ENCODE peak calls at places on chromosome 18, in ten cellular contexts. C is memory B cell; R is posterior vena cava; I is stimulated activated CD4-positive, alpha-beta T cell treated with anti-CD3 and anti-CD28 coated beads, Interleukin-4, amount 100 ng/mL, for 48 hours; W is EL; A is activated naive CD4-positive, alpha-beta T cell treated with anti-CD3 and anti-CD28 coated beads for 36 hours; D is activated T-cell treated with anti-CD3 and anti-CD28 coated beads for 24 hours; M is 8988T; S is fibroblast of villous mesenchyme; K is B cell. U is an unnamed sample.

GRCh38 chr18:55266981-55267380 is 307.7 kb upstream of the CCDC68 start:
- DNase-seq in K (no peak), I (no peak), D (no peak), M (no peak), A (no peak), W (no peak), C (no peak), R (no peak), S (no peak), U (no peak)

GRCh38 chr18:56298935-56299334 is 339.5 kb downstream of the TXNL1 start:
- DNase-seq in R (no peak), W (peak), K (no peak), C (no peak), M (no peak), D (no peak), S (no peak), I (no peak), A (no peak), U (no peak)

GRCh38 chr18:23133860-23134779 is 1.2 kb upstream of the CABLES1 start:
- DNase-seq in K (peak), R (peak), S (no peak), A (peak), M (peak), W (no peak), D (no peak), I (peak), C (peak), U (no peak)

GRCh38 chr18:63683890-63684289 is 18.9 kb upstream of the SERPINB11 start:
- DNase-seq in S (no peak), D (no peak), K (no peak), R (no peak), W (no peak), A (no peak), M (no peak), I (no peak), C (no peak), U (no peak)

GRCh38 chr18:28766721-28767120 is 589.8 kb upstream of the CDH2 start:
- DNase-seq in S (peak), D (no peak), M (no peak), I (no peak), K (no peak), C (no peak), A (no peak), W (no peak), R (no peak), U (no peak)

GRCh38 chr18:47151457-47151856 is 1.2 kb upstream of the HDHD2 start:
- DNase-seq in D (no peak), R (no peak), I (no peak), C (no peak), S (no peak), W (no peak), K (no peak), A (no peak), M (no peak), U (no peak)

GRCh38 chr18:3305933-3306332 is 44.0 kb downstream of the MYL12B start:
- DNase-seq in I (no peak), A (no peak), K (no peak), R (no peak), M (no peak), C (no peak), S (peak), D (no peak), W (peak), U (no peak)

GRCh38 chr18:76416935-76417334 is 78.1 kb downstream of the ZNF516 start:
- DNase-seq in I (no peak), S (peak), M (no peak), A (no peak), D (no peak), K (no peak), C (no peak), R (no peak), W (no peak), U (no peak)

GRCh38 chr18:2901405-2901989 is 54.7 kb downstream of the EMILIN2 start:
- DNase-seq in D (no peak), I (no peak), R (peak), C (no peak), W (no peak), M (no peak), K (no peak), A (no peak), S (peak), U (no peak)

GRCh38 chr18:49862656-49863385 is 49.5 kb upstream of the ACAA2 start:
- DNase-seq in W (no peak), I (no peak), S (no peak), K (no peak), R (no peak), C (no peak), D (no peak), M (no peak), A (no peak), U (no peak)

GRCh38 chr18:2978208-2978607 is 34.7 kb downstream of the LPIN2 start:
- DNase-seq in D (no peak), R (no peak), K (no peak), M (no peak), W (peak), S (peak), I (no peak), A (no peak), C (no peak), U (no peak)

GRCh38 chr18:4455113-4455811 is at the start of gene DLGAP1:
- DNase-seq in I (no peak), K (peak), C (no peak), M (peak), S (peak), R (peak), A (no peak), D (no peak), W (no peak), U (no peak)

GRCh38 chr18:27184115-27185024 is 738 bp downstream of the CHST9 start:
- DNase-seq in K (no peak), D (no peak), I (no peak), R (peak), C (no peak), W (no peak), A (no peak), M (peak), S (no peak), U (no peak)

GRCh38 chr18:42053188-42053781 is 98.3 kb downstream of the PIK3C3 start:
- DNase-seq in A (peak), W (peak), M (no peak), C (peak), I (peak), K (peak), R (no peak), D (peak), S (peak), U (no peak)

GRCh38 chr18:28961669-28962228 is 784.8 kb upstream of the CDH2 start:
- DNase-seq in K (no peak), S (peak), R (no peak), A (no peak), D (no peak), M (no peak), C (no peak), W (peak), I (no peak), U (no peak)

GRCh38 chr18:72720116-72720515 is 147.7 kb downstream of the NETO1 start:
- DNase-seq in M (no peak), I (no peak), W (no peak), K (no peak), D (no peak), C (no peak), S (no peak), A (no peak), R (no peak), U (no peak)

GRCh38 chr18:58241877-58242276 is 197.9 kb downstream of the NEDD4L start:
- DNase-seq in R (no peak), K (no peak), S (peak), C (no peak), M (no peak), I (no peak), W (peak), A (no peak), D (no peak), U (peak)

GRCh38 chr18:57447154-57447621 is 12.0 kb downstream of the ONECUT2 start:
- DNase-seq in A (peak), I (no peak), W (peak), D (no peak), S (peak), R (no peak), M (no peak), K (peak), C (no peak), U (peak)

GRCh38 chr18:11741505-11742145 is 52.6 kb downstream of the GNAL start:
- DNase-seq in S (no peak), C (no peak), M (peak), K (peak), I (no peak), A (no peak), R (no peak), W (peak), D (no peak), U (no peak)

GRCh38 chr18:11868230-11868629 is 17.0 kb downstream of the CHMP1B start:
- DNase-seq in A (no peak), R (no peak), D (no peak), W (no peak), I (no peak), K (peak), S (no peak), M (no peak), C (no peak), U (no peak)

GRCh38 chr18:41939326-41939725 is 15.7 kb upstream of the PIK3C3 start:
- DNase-seq in I (no peak), A (no peak), W (peak), D (no peak), K (no peak), C (no peak), R (no peak), S (no peak), M (no peak), U (no peak)

GRCh38 chr18:8107426-8107825 is 501.8 kb upstream of the RAB12 start:
- DNase-seq in R (no peak), S (no peak), A (no peak), W (no peak), M (no peak), D (no peak), C (no peak), I (no peak), K (no peak), U (no peak)

GRCh38 chr18:61651880-61652268 is 240.9 kb downstream of the RNF152 start:
- DNase-seq in C (no peak), I (no peak), S (no peak), D (no peak), W (no peak), A (no peak), M (no peak), R (no peak), K (no peak), U (no peak)

GRCh38 chr18:37847544-37847943 is 281.9 kb upstream of the CELF4 start:
- DNase-seq in D (no peak), A (no peak), C (no peak), K (no peak), R (no peak), W (no peak), I (no peak), S (no peak), M (no peak), U (no peak)

GRCh38 chr18:69680128-69680527 is 267.5 kb downstream of the CD226 start:
- DNase-seq in W (no peak), I (no peak), C (no peak), R (no peak), M (no peak), D (no peak), K (no peak), S (no peak), A (no peak), U (no peak)

GRCh38 chr18:31679133-31679731 is 5.1 kb downstream of the B4GALT6 start:
- DNase-seq in A (no peak), M (no peak), C (no peak), S (peak), K (no peak), I (no peak), W (no peak), D (no peak), R (no peak), U (no peak)

U was measured in osteocyte.